ENCODE peak calls at places on chromosomes 4 and X, in ten cellular contexts. I, B, H, J, G, Z, W, O, K and X are unnamed samples.

GRCh38 chrX:116499780-116500179 is 37.0 kb upstream of the CT83 start:
- DNase-seq in I (no peak), B (no peak), H (no peak), J (no peak), G (no peak), Z (peak; percentile 2), W (no peak), O (no peak), K (no peak), X (no peak)

GRCh38 chrX:40298569-40298968 is 200.8 kb upstream of the BCOR start:
- DNase-seq in I (no peak), B (no peak), H (no peak), J (no peak), G (no peak), Z (no peak), W (no peak), O (peak; percentile 46), K (no peak), X (no peak)

GRCh38 chrX:39577976-39578962 is 519.5 kb downstream of the BCOR start:
- DNase-seq in I (no peak), B (peak; percentile 10), H (peak; percentile 25), J (no peak), G (no peak), Z (no peak), W (no peak), O (no peak), K (peak; percentile 15), X (no peak)

GRCh38 chrX:34884693-34885277 is 57.8 kb upstream of the FAM47B start:
- DNase-seq in I (no peak), B (no peak), H (peak; percentile 85), J (no peak), G (no peak), Z (peak; percentile 71), W (no peak), O (no peak), K (no peak), X (no peak)

GRCh38 chr4:1045193-1045594 is 33.8 kb downstream of the FGFRL1 start:
- DNase-seq in I (no peak), B (no peak), H (no peak), J (no peak), G (no peak), Z (no peak), W (no peak), O (no peak), K (no peak), X (peak; percentile 76)

GRCh38 chrX:11189097-11189496 is 78.0 kb downstream of the HCCS start:
- DNase-seq in I (no peak), B (no peak), H (peak; percentile 2), J (no peak), G (no peak), Z (no peak), W (no peak), O (no peak), K (no peak), X (no peak)

GRCh38 chr4:64417974-64418373 is 8.7 kb upstream of the TECRL start:
- DNase-seq in I (no peak), B (peak; percentile 54), H (peak; percentile 18), J (no peak), G (no peak), Z (no peak), W (peak; percentile 18), O (no peak), K (no peak), X (no peak)

GRCh38 chr4:80069837-80070788 is 2.9 kb downstream of the ANTXR2 start:
- DNase-seq in I (no peak), B (no peak), H (peak; percentile 65), J (no peak), G (no peak), Z (no peak), W (no peak), O (no peak), K (no peak), X (no peak)

GRCh38 chr4:165079476-165079875 is 25.8 kb downstream of the TRIM75 start:
- DNase-seq in I (no peak), B (peak; percentile 34), H (peak; percentile 38), J (no peak), G (no peak), Z (peak; percentile 15), W (no peak), O (no peak), K (no peak), X (peak; percentile 36)

GRCh38 chrX:3697701-3698279 is 15.7 kb downstream of the PRKX start:
- DNase-seq in I (no peak), B (peak; percentile 25), H (peak; percentile 78), J (no peak), G (peak; percentile 53), Z (peak; percentile 87), W (peak; percentile 77), O (no peak), K (peak; percentile 40), X (no peak)

GRCh38 chrX:44705817-44706551 is 137.8 kb upstream of the DUSP21 start:
- DNase-seq in I (no peak), B (no peak), H (peak; percentile 7), J (no peak), G (no peak), Z (no peak), W (no peak), O (no peak), K (no peak), X (no peak)

GRCh38 chr4:1344696-1345095 is 2.3 kb upstream of the UVSSA start:
- DNase-seq in I (no peak), B (no peak), H (no peak), J (no peak), G (no peak), Z (no peak), W (no peak), O (no peak), K (no peak), X (no peak)

GRCh38 chr4:84565951-84566350 is 17.0 kb upstream of the CDS1 start:
- DNase-seq in I (no peak), B (no peak), H (no peak), J (no peak), G (no peak), Z (no peak), W (no peak), O (no peak), K (no peak), X (no peak)

DNA sequence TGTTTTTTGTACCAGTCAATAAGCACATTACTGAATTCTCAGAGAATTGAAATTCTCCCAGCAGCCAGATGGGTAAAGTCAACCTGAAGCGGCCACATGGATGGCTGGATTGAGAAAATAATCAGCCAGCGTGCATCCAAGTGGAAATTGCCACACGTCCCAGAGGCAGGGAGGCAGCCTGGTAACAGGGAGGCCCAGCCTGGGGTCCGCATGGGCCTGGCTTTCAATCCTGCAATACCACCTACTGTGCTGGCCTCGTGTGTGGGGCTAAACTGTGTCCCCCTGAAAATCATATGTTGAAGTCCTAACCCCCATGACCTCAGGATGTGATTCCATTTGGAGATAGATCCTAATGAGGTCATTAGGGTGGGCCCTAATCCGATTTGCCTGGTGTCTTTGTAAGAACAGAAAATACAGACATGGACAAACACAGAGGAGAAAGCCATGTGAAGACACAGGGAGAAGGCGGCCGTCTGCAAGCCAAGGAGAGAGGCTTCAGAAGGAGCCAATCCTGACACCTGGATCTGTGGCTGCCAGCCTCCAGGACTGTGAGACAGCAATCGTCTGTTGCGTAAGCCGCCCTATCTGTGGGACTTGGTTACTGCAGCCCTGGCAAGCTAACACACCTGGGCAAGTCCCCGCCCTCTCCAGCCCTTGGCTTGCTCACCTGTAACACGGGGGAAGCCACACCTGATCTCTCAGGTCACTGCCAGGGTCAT is 90.3 kb downstream of the JAKMIP1 start:
- DNase-seq in I (no peak), B (no peak), H (no peak), J (no peak), G (no peak), Z (no peak), W (peak; percentile 60), O (no peak), K (no peak), X (no peak)
- TF ChIP-seq CTCF in I (no peak), B (no peak), H (no peak), J (no peak), G (no peak), Z (peak; percentile 7), W (peak; percentile 48), O (no peak), K (no peak), X (no peak)

GRCh38 chr4:38743866-38744265 is 38.9 kb downstream of the TLR10 start:
- DNase-seq in I (no peak), B (no peak), H (no peak), J (no peak), G (no peak), Z (no peak), W (no peak), O (no peak), K (no peak), X (no peak)
- H3K27ac ChIP-seq in I (no peak overlapping the region), B (no peak overlapping the region), H (no peak overlapping the region), J (no peak overlapping the region), G (no peak overlapping the region), Z (no peak overlapping the region), W (no peak overlapping the region), O (no peak overlapping the region), K (no peak overlapping the region), X (no peak overlapping the region)

GRCh38 chr4:6775746-6776145 is 6.8 kb upstream of the KIAA0232 start:
- DNase-seq in I (no peak), B (no peak), H (no peak), J (no peak), G (no peak), Z (no peak), W (no peak), O (no peak), K (no peak), X (no peak)

GRCh38 chr4:6773106-6773505 is 9.4 kb upstream of the KIAA0232 start:
- DNase-seq in I (no peak), B (no peak), H (peak; percentile 53), J (no peak), G (peak; percentile 84), Z (peak; percentile 48), W (no peak), O (no peak), K (no peak), X (no peak)

GRCh38 chr4:6772223-6772928 is 10.2 kb upstream of the KIAA0232 start:
- DNase-seq in I (no peak), B (no peak), H (peak; percentile 60), J (no peak), G (peak; percentile 76), Z (no peak), W (no peak), O (no peak), K (no peak), X (no peak)

GRCh38 chr4:6771229-6771671 is 11.3 kb upstream of the KIAA0232 start:
- DNase-seq in I (no peak), B (peak; percentile 82), H (peak; percentile 36), J (no peak), G (peak; percentile 79), Z (no peak), W (no peak), O (no peak), K (no peak), X (no peak)

GRCh38 chr4:6773616-6774540 is 8.6 kb upstream of the KIAA0232 start:
- DNase-seq in I (no peak), B (no peak), H (no peak), J (no peak), G (no peak), Z (no peak), W (no peak), O (no peak), K (no peak), X (no peak)
- H3K27me3 ChIP-seq in I (no peaks in the 10 kb centered on the region), B (no peaks in the 10 kb centered on the region), H (peaks cover 11% of the 10 kb centered on the region), J (no peaks in the 10 kb centered on the region), G (no peaks in the 10 kb centered on the region), Z (no peaks in the 10 kb centered on the region), W (peaks cover 3% of the 10 kb centered on the region), O (peaks cover 6% of the 10 kb centered on the region), K (no peaks in the 10 kb centered on the region), X (no peaks in the 10 kb centered on the region)

GRCh38 chr4:40507977-40508376 is 121.7 kb downstream of the RBM47 start:
- DNase-seq in I (no peak), B (no peak), H (no peak), J (no peak), G (no peak), Z (no peak), W (no peak), O (peak; percentile 14), K (no peak), X (no peak)
- TF ChIP-seq CTCF in I (no peak), B (no peak), H (peak; percentile 12), J (no peak), G (no peak), Z (no peak), W (no peak), O (peak; percentile 21), K (no peak), X (no peak)